ENCODE peak calls at places on chromosome 15, in ten cellular contexts. One of them, this sample, is unnamed.

GRCh38 chr15:48811325-48811938 is 563 bp upstream of the CEP152 start:
- DNase-seq in lower leg skin: no peak
- DNase-seq in epithelial cell of esophagus: no peak
- DNase-seq in vagina: no peak
- DNase-seq in psoas muscle: no peak
- DNase-seq in cardiac fibroblast: no peak
- DNase-seq in WERI-Rb-1: peak
- DNase-seq in cardiac muscle cell: peak
- DNase-seq in GM12865: no peak
- DNase-seq in dorsolateral prefrontal cortex: no peak
- DNase-seq in this sample: no peak

GRCh38 chr15:73560501-73561117 is 72.6 kb downstream of the NPTN start:
- DNase-seq in epithelial cell of esophagus: peak
- DNase-seq in cardiac fibroblast: peak
- DNase-seq in dorsolateral prefrontal cortex: no peak
- DNase-seq in vagina: no peak
- DNase-seq in psoas muscle: no peak
- DNase-seq in WERI-Rb-1: peak
- DNase-seq in GM12865: peak
- DNase-seq in cardiac muscle cell: peak
- DNase-seq in lower leg skin: no peak
- DNase-seq in this sample: no peak

GRCh38 chr15:86624261-86625036 is 544.8 kb downstream of the AGBL1 start:
- DNase-seq in vagina: no peak
- DNase-seq in cardiac fibroblast: peak
- DNase-seq in cardiac muscle cell: peak
- DNase-seq in dorsolateral prefrontal cortex: peak
- DNase-seq in GM12865: peak
- DNase-seq in WERI-Rb-1: peak
- DNase-seq in psoas muscle: peak
- DNase-seq in lower leg skin: peak
- DNase-seq in epithelial cell of esophagus: peak
- DNase-seq in this sample: no peak

GRCh38 chr15:90225504-90226234 is 8.1 kb downstream of the CIB1 start:
- DNase-seq in vagina: no peak
- DNase-seq in lower leg skin: no peak
- DNase-seq in GM12865: no peak
- DNase-seq in dorsolateral prefrontal cortex: no peak
- DNase-seq in cardiac muscle cell: no peak
- DNase-seq in epithelial cell of esophagus: no peak
- DNase-seq in psoas muscle: no peak
- DNase-seq in WERI-Rb-1: no peak
- DNase-seq in cardiac fibroblast: no peak
- DNase-seq in this sample: no peak

GRCh38 chr15:56869573-56869972 is 48.9 kb upstream of the TCF12 start:
- DNase-seq in WERI-Rb-1: peak
- DNase-seq in lower leg skin: no peak
- DNase-seq in vagina: no peak
- DNase-seq in cardiac muscle cell: peak
- DNase-seq in GM12865: peak
- DNase-seq in cardiac fibroblast: peak
- DNase-seq in psoas muscle: peak
- DNase-seq in epithelial cell of esophagus: peak
- DNase-seq in dorsolateral prefrontal cortex: peak
- DNase-seq in this sample: peak

GRCh38 chr15:81105521-81105920 is 28.5 kb upstream of the CFAP161 start:
- DNase-seq in GM12865: no peak
- DNase-seq in lower leg skin: no peak
- DNase-seq in cardiac muscle cell: no peak
- DNase-seq in epithelial cell of esophagus: peak
- DNase-seq in WERI-Rb-1: no peak
- DNase-seq in vagina: no peak
- DNase-seq in psoas muscle: no peak
- DNase-seq in dorsolateral prefrontal cortex: no peak
- DNase-seq in cardiac fibroblast: peak
- DNase-seq in this sample: no peak

GRCh38 chr15:64070965-64071851 is 22.4 kb downstream of the CIAO2A start:
- DNase-seq in cardiac fibroblast: peak
- DNase-seq in lower leg skin: peak
- DNase-seq in WERI-Rb-1: no peak
- DNase-seq in GM12865: no peak
- DNase-seq in cardiac muscle cell: peak
- DNase-seq in dorsolateral prefrontal cortex: peak
- DNase-seq in psoas muscle: peak
- DNase-seq in epithelial cell of esophagus: peak
- DNase-seq in vagina: peak
- DNase-seq in this sample: peak

GRCh38 chr15:29674661-29675533 is 147.4 kb downstream of the TJP1 start:
- DNase-seq in dorsolateral prefrontal cortex: peak
- DNase-seq in WERI-Rb-1: no peak
- DNase-seq in GM12865: no peak
- DNase-seq in vagina: no peak
- DNase-seq in cardiac fibroblast: peak
- DNase-seq in psoas muscle: no peak
- DNase-seq in lower leg skin: no peak
- DNase-seq in cardiac muscle cell: peak
- DNase-seq in epithelial cell of esophagus: peak
- DNase-seq in this sample: no peak

GRCh38 chr15:60152386-60152785 is 148.3 kb downstream of the FOXB1 start:
- DNase-seq in WERI-Rb-1: no peak
- DNase-seq in cardiac fibroblast: no peak
- DNase-seq in vagina: no peak
- DNase-seq in lower leg skin: no peak
- DNase-seq in GM12865: no peak
- DNase-seq in psoas muscle: no peak
- DNase-seq in dorsolateral prefrontal cortex: no peak
- DNase-seq in epithelial cell of esophagus: no peak
- DNase-seq in cardiac muscle cell: no peak
- DNase-seq in this sample: no peak

GRCh38 chr15:78915341-78916087 is 29.3 kb downstream of the CTSH start:
- DNase-seq in cardiac muscle cell: peak
- DNase-seq in dorsolateral prefrontal cortex: no peak
- DNase-seq in lower leg skin: peak
- DNase-seq in cardiac fibroblast: peak
- DNase-seq in GM12865: no peak
- DNase-seq in epithelial cell of esophagus: peak
- DNase-seq in vagina: peak
- DNase-seq in WERI-Rb-1: no peak
- DNase-seq in psoas muscle: peak
- DNase-seq in this sample: no peak

DNA sequence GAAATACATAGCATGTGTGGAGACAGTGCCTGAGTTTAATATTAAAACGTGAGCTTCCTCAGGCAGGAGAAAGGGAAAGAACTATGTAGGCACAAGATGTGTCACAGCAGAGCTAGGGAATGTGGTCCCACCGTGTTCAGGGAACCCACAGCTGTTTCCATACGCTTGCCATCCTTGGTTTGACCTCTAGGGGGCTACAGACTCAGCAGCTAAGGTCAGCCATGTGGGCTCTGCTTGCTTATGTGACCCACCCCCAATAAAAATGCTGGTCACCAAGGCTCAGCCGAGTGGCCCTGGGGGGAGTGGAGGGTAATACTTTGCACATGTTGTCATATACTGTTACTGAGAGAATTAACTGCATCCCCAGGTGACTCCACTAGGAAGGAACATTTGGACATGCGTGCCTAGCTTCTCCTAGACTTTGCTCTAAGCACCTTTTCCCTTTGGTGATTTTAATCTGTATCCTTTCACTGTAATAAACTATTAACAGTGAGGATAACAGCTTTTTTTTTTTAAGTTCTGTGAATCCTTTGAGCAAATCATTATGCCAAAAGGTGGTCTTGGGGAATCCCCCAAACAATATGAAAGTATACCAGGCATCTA is 3.3 kb downstream of the TUBGCP5 start:
- DNase-seq in psoas muscle: no peak
- DNase-seq in epithelial cell of esophagus: peak
- DNase-seq in WERI-Rb-1: peak
- DNase-seq in dorsolateral prefrontal cortex: peak
- DNase-seq in cardiac muscle cell: peak
- DNase-seq in lower leg skin: peak
- DNase-seq in vagina: no peak
- DNase-seq in GM12865: peak
- DNase-seq in cardiac fibroblast: peak
- DNase-seq in this sample: no peak
- TF ChIP-seq CTCF in psoas muscle: peak
- TF ChIP-seq CTCF in epithelial cell of esophagus: peak
- TF ChIP-seq CTCF in WERI-Rb-1: peak
- TF ChIP-seq CTCF in dorsolateral prefrontal cortex: peak
- TF ChIP-seq CTCF in cardiac muscle cell: peak
- TF ChIP-seq CTCF in lower leg skin: no peak
- TF ChIP-seq CTCF in vagina: no peak
- TF ChIP-seq CTCF in GM12865: peak
- TF ChIP-seq CTCF in cardiac fibroblast: peak
- TF ChIP-seq CTCF in this sample: no peak

GRCh38 chr15:31439328-31439727 is 112.7 kb downstream of the KLF13 start:
- DNase-seq in vagina: no peak
- DNase-seq in cardiac fibroblast: peak
- DNase-seq in WERI-Rb-1: peak
- DNase-seq in dorsolateral prefrontal cortex: no peak
- DNase-seq in lower leg skin: no peak
- DNase-seq in cardiac muscle cell: no peak
- DNase-seq in psoas muscle: no peak
- DNase-seq in GM12865: peak
- DNase-seq in epithelial cell of esophagus: peak
- DNase-seq in this sample: no peak

GRCh38 chr15:31440754-31441298 is 114.2 kb downstream of the KLF13 start:
- DNase-seq in cardiac fibroblast: peak
- DNase-seq in cardiac muscle cell: peak
- DNase-seq in epithelial cell of esophagus: no peak
- DNase-seq in GM12865: peak
- DNase-seq in vagina: no peak
- DNase-seq in lower leg skin: no peak
- DNase-seq in WERI-Rb-1: no peak
- DNase-seq in psoas muscle: peak
- DNase-seq in dorsolateral prefrontal cortex: peak
- DNase-seq in this sample: no peak

GRCh38 chr15:31438601-31439265 is 112.1 kb downstream of the KLF13 start:
- DNase-seq in vagina: no peak
- DNase-seq in cardiac fibroblast: no peak
- DNase-seq in lower leg skin: no peak
- DNase-seq in WERI-Rb-1: no peak
- DNase-seq in dorsolateral prefrontal cortex: no peak
- DNase-seq in epithelial cell of esophagus: no peak
- DNase-seq in psoas muscle: no peak
- DNase-seq in cardiac muscle cell: no peak
- DNase-seq in GM12865: peak
- DNase-seq in this sample: no peak

GRCh38 chr15:31444844-31445243 is 118.2 kb downstream of the KLF13 start:
- DNase-seq in psoas muscle: no peak
- DNase-seq in GM12865: peak
- DNase-seq in WERI-Rb-1: no peak
- DNase-seq in cardiac muscle cell: no peak
- DNase-seq in cardiac fibroblast: no peak
- DNase-seq in vagina: no peak
- DNase-seq in dorsolateral prefrontal cortex: no peak
- DNase-seq in lower leg skin: no peak
- DNase-seq in epithelial cell of esophagus: no peak
- DNase-seq in this sample: no peak

GRCh38 chr15:31442203-31443090 is 115.8 kb downstream of the KLF13 start:
- DNase-seq in cardiac fibroblast: peak
- DNase-seq in epithelial cell of esophagus: peak
- DNase-seq in lower leg skin: peak
- DNase-seq in cardiac muscle cell: peak
- DNase-seq in WERI-Rb-1: peak
- DNase-seq in GM12865: peak
- DNase-seq in dorsolateral prefrontal cortex: no peak
- DNase-seq in vagina: no peak
- DNase-seq in psoas muscle: no peak
- DNase-seq in this sample: no peak
- TF ChIP-seq CTCF in cardiac fibroblast: peak
- TF ChIP-seq CTCF in epithelial cell of esophagus: peak
- TF ChIP-seq CTCF in lower leg skin: no peak
- TF ChIP-seq CTCF in cardiac muscle cell: peak
- TF ChIP-seq CTCF in WERI-Rb-1: peak
- TF ChIP-seq CTCF in GM12865: no peak
- TF ChIP-seq CTCF in dorsolateral prefrontal cortex: no peak
- TF ChIP-seq CTCF in vagina: no peak
- TF ChIP-seq CTCF in psoas muscle: no peak
- TF ChIP-seq CTCF in this sample: no peak

GRCh38 chr15:70566047-70566835 is 197.1 kb downstream of the UACA start:
- DNase-seq in psoas muscle: no peak
- DNase-seq in dorsolateral prefrontal cortex: no peak
- DNase-seq in WERI-Rb-1: no peak
- DNase-seq in lower leg skin: no peak
- DNase-seq in cardiac fibroblast: no peak
- DNase-seq in epithelial cell of esophagus: no peak
- DNase-seq in vagina: peak
- DNase-seq in GM12865: no peak
- DNase-seq in cardiac muscle cell: no peak
- DNase-seq in this sample: no peak
- TF ChIP-seq CTCF in psoas muscle: no peak
- TF ChIP-seq CTCF in dorsolateral prefrontal cortex: no peak
- TF ChIP-seq CTCF in WERI-Rb-1: no peak
- TF ChIP-seq CTCF in lower leg skin: no peak
- TF ChIP-seq CTCF in cardiac fibroblast: no peak
- TF ChIP-seq CTCF in epithelial cell of esophagus: no peak
- TF ChIP-seq CTCF in vagina: no peak
- TF ChIP-seq CTCF in GM12865: no peak
- TF ChIP-seq CTCF in cardiac muscle cell: peak
- TF ChIP-seq CTCF in this sample: no peak

GRCh38 chr15:97998307-97999071 is 38.0 kb downstream of the ARRDC4 start:
- DNase-seq in GM12865: peak
- DNase-seq in vagina: no peak
- DNase-seq in dorsolateral prefrontal cortex: no peak
- DNase-seq in psoas muscle: no peak
- DNase-seq in lower leg skin: no peak
- DNase-seq in epithelial cell of esophagus: peak
- DNase-seq in cardiac fibroblast: no peak
- DNase-seq in cardiac muscle cell: no peak
- DNase-seq in WERI-Rb-1: no peak
- DNase-seq in this sample: no peak

GRCh38 chr15:97993310-97993738 is 32.8 kb downstream of the ARRDC4 start:
- DNase-seq in epithelial cell of esophagus: no peak
- DNase-seq in vagina: no peak
- DNase-seq in psoas muscle: peak
- DNase-seq in cardiac fibroblast: no peak
- DNase-seq in GM12865: no peak
- DNase-seq in cardiac muscle cell: no peak
- DNase-seq in lower leg skin: no peak
- DNase-seq in WERI-Rb-1: no peak
- DNase-seq in dorsolateral prefrontal cortex: no peak
- DNase-seq in this sample: no peak

GRCh38 chr15:97995192-97995591 is 34.7 kb downstream of the ARRDC4 start:
- DNase-seq in psoas muscle: no peak
- DNase-seq in GM12865: no peak
- DNase-seq in WERI-Rb-1: no peak
- DNase-seq in cardiac fibroblast: no peak
- DNase-seq in lower leg skin: no peak
- DNase-seq in epithelial cell of esophagus: peak
- DNase-seq in vagina: no peak
- DNase-seq in dorsolateral prefrontal cortex: no peak
- DNase-seq in cardiac muscle cell: no peak
- DNase-seq in this sample: no peak

GRCh38 chr15:97992831-97993230 is 32.3 kb downstream of the ARRDC4 start:
- DNase-seq in dorsolateral prefrontal cortex: no peak
- DNase-seq in epithelial cell of esophagus: no peak
- DNase-seq in cardiac fibroblast: no peak
- DNase-seq in vagina: no peak
- DNase-seq in GM12865: no peak
- DNase-seq in cardiac muscle cell: no peak
- DNase-seq in lower leg skin: no peak
- DNase-seq in WERI-Rb-1: no peak
- DNase-seq in psoas muscle: no peak
- DNase-seq in this sample: no peak

GRCh38 chr15:97995881-97996603 is 35.5 kb downstream of the ARRDC4 start:
- DNase-seq in psoas muscle: no peak
- DNase-seq in cardiac fibroblast: peak
- DNase-seq in WERI-Rb-1: no peak
- DNase-seq in vagina: no peak
- DNase-seq in GM12865: peak
- DNase-seq in lower leg skin: no peak
- DNase-seq in cardiac muscle cell: no peak
- DNase-seq in dorsolateral prefrontal cortex: no peak
- DNase-seq in epithelial cell of esophagus: peak
- DNase-seq in this sample: no peak
- TF ChIP-seq CTCF in psoas muscle: peak
- TF ChIP-seq CTCF in cardiac fibroblast: peak
- TF ChIP-seq CTCF in WERI-Rb-1: peak
- TF ChIP-seq CTCF in vagina: no peak
- TF ChIP-seq CTCF in GM12865: peak
- TF ChIP-seq CTCF in lower leg skin: no peak
- TF ChIP-seq CTCF in cardiac muscle cell: no peak
- TF ChIP-seq CTCF in dorsolateral prefrontal cortex: peak
- TF ChIP-seq CTCF in epithelial cell of esophagus: peak
- TF ChIP-seq CTCF in this sample: no peak

This sample was measured in omental fat pad.